ENCODE peak calls at places on chromosomes 1 and 21, in eight cellular contexts. S is activated T-cell treated with anti-CD3 and anti-CD28 coated beads, Interleukin-2, amount 50 U/mL, for 72 hours; Z is activated CD8-positive, alpha-beta memory T cell treated with anti-CD3 and anti-CD28 coated beads, Interleukin-2, amount 10 ng/mL, durations not matched to agents 7 days and 5 days; L is A549; Y is activated CD8-positive, alpha-beta T cell treated with anti-CD3 and anti-CD28 coated beads, Interleukin-2, amount 10 ng/mL, durations not matched to agents 7 days and 5 days; R is heart left ventricle; T is Right ventricle myocardium superior; O is lower lobe of right lung. E is an unnamed sample.

GRCh38 chr1:158930504-158930903 is 848 bp upstream of the PYHIN1 start:
- ATAC-seq in S (peak; percentile 73), Z (peak; percentile 68), L (no peak), Y (peak; percentile 58), R (no peak), T (no peak), O (peak; percentile 30), E (peak; percentile 53)

GRCh38 chr21:39390212-39390765 is 41.4 kb upstream of the HMGN1 start:
- ATAC-seq in S (no peak), Z (no peak), L (no peak), Y (no peak), R (no peak), T (no peak), O (no peak), E (no peak)

GRCh38 chr1:42348498-42348897 is 13.5 kb upstream of the FOXJ3 start:
- ATAC-seq in S (no peak), Z (no peak), L (no peak), Y (peak; percentile 36), R (no peak), T (no peak), O (no peak), E (no peak)

GRCh38 chr1:2301607-2302291 is 73.6 kb downstream of the SKI start:
- ATAC-seq in S (no peak), Z (no peak), L (no peak), Y (peak; percentile 2), R (no peak), T (no peak), O (no peak), E (no peak)

GRCh38 chr1:225509770-225510169 is 81.9 kb upstream of the LBR start:
- ATAC-seq in S (peak; percentile 53), Z (no peak), L (no peak), Y (no peak), R (no peak), T (no peak), O (no peak), E (no peak)

GRCh38 chr1:36457691-36458090 is 6.5 kb downstream of the MRPS15 start:
- ATAC-seq in S (no peak), Z (peak; percentile 43), L (no peak), Y (peak; percentile 58), R (no peak), T (no peak), O (peak; percentile 59), E (no peak)

GRCh38 chr1:107897428-107898339 is 67.3 kb downstream of the VAV3 start:
- ATAC-seq in S (peak; percentile 80), Z (no peak), L (no peak), Y (peak; percentile 48), R (no peak), T (no peak), O (peak; percentile 27), E (peak; percentile 96)

GRCh38 chr1:88867743-88868521 is 23.4 kb downstream of the GTF2B start:
- ATAC-seq in S (peak; percentile 78), Z (peak; percentile 47), L (no peak), Y (no peak), R (no peak), T (no peak), O (no peak), E (no peak)

GRCh38 chr1:108646661-108647269 is 14.1 kb downstream of the HENMT1 start:
- ATAC-seq in S (peak; percentile 76), Z (peak; percentile 88), L (no peak), Y (peak; percentile 78), R (peak; percentile 87), T (peak; percentile 75), O (peak; percentile 91), E (peak; percentile 79)

GRCh38 chr1:204108312-204109141 is 35.6 kb downstream of the SOX13 start:
- ATAC-seq in S (no peak), Z (no peak), L (no peak), Y (no peak), R (peak; percentile 57), T (no peak), O (no peak), E (no peak)

GRCh38 chr1:182348916-182349747 is 42.5 kb downstream of the GLUL start:
- ATAC-seq in S (no peak), Z (no peak), L (no peak), Y (no peak), R (peak; percentile 94), T (peak; percentile 87), O (no peak), E (no peak)

GRCh38 chr21:29125199-29125598 is 5.2 kb upstream of the MAP3K7CL start:
- ATAC-seq in S (peak; percentile 73), Z (peak; percentile 68), L (no peak), Y (peak; percentile 30), R (no peak), T (no peak), O (no peak), E (peak; percentile 90)

GRCh38 chr1:32701951-32702598 is 495 bp downstream of the SYNC start:
- ATAC-seq in S (no peak), Z (no peak), L (peak; percentile 2), Y (no peak), R (peak; percentile 53), T (peak; percentile 50), O (peak; percentile 53), E (no peak)

GRCh38 chr1:25117233-25117823 is 115.0 kb downstream of the SYF2 start:
- ATAC-seq in S (no peak), Z (peak; percentile 23), L (peak; percentile 34), Y (no peak), R (no peak), T (no peak), O (no peak), E (no peak)

GRCh38 chr1:23719162-23719820 is 24.0 kb upstream of the ELOA start:
- ATAC-seq in S (no peak), Z (no peak), L (no peak), Y (no peak), R (peak; percentile 35), T (peak; percentile 39), O (no peak), E (no peak)

GRCh38 chr21:35026617-35027557 is 22.2 kb downstream of the RUNX1 start:
- ATAC-seq in S (peak; percentile 66), Z (peak; percentile 85), L (peak; percentile 23), Y (peak; percentile 93), R (peak; percentile 88), T (peak; percentile 86), O (peak; percentile 93), E (peak; percentile 95)

E was measured in stimulated activated memory B cell treated with anti-CD40 and anti-IgM and Interleukin-4, amounts not matched to agents 10 μg/mL and 1 μg/mL and 100 μg/mL, for 72 hours.